ENCODE peak calls at places on chromosomes 3 and 15, in five cellular contexts. C is cardiac fibroblast; F is breast epithelium; I is ELR; G is activated CD8-positive, alpha-beta memory T cell treated with anti-CD3 and anti-CD28 coated beads for 1 hour. K is an unnamed sample.

GRCh38 chr3:134197681-134198261 is 52.9 kb downstream of the RYK start:
- DNase-seq in I (peak), F (no peak), G (no peak), C (peak), K (no peak)

GRCh38 chr3:52341123-52341522 is 25.0 kb downstream of the DNAH1 start:
- DNase-seq in F (no peak), I (no peak), G (no peak), C (no peak), K (no peak)

GRCh38 chr3:183377307-183377959 is 51.0 kb downstream of the MCF2L2 start:
- DNase-seq in C (peak), I (peak), G (no peak), F (no peak), K (no peak)

GRCh38 chr15:84606653-84607120 is 5.9 kb downstream of the ZSCAN2 start:
- DNase-seq in F (no peak), G (no peak), C (no peak), I (no peak), K (no peak)

GRCh38 chr3:129348734-129349133 is 70.1 kb downstream of the HMCES start:
- DNase-seq in G (no peak), C (no peak), I (no peak), F (no peak), K (no peak)

GRCh38 chr15:66006986-66007385 is 137.7 kb downstream of the RAB11A start:
- DNase-seq in C (peak), I (peak), F (no peak), G (no peak), K (no peak)

GRCh38 chr3:194136519-194137313 is 768 bp downstream of the HES1 start:
- DNase-seq in G (no peak), C (peak), I (peak), F (no peak), K (no peak)

GRCh38 chr3:165513715-165514711 is 317.8 kb upstream of the SLITRK3 start:
- DNase-seq in G (no peak), C (no peak), F (no peak), I (no peak), K (no peak)

GRCh38 chr3:30612422-30613134 is 6.2 kb downstream of the TGFBR2 start:
- DNase-seq in G (no peak), C (no peak), F (no peak), I (no peak), K (no peak)

GRCh38 chr15:55796321-55796965 is 53.5 kb upstream of the PRTG start:
- DNase-seq in F (no peak), I (peak), C (peak), G (no peak), K (no peak)

GRCh38 chr3:126924458-126924857 is 58.5 kb upstream of the PLXNA1 start:
- DNase-seq in F (no peak), G (no peak), I (no peak), C (no peak), K (no peak)

GRCh38 chr3:12300137-12300536 is 11.3 kb downstream of the PPARG start:
- DNase-seq in G (no peak), I (peak), C (peak), F (no peak), K (no peak)

GRCh38 chr15:45855907-45856579 is 221.2 kb downstream of the SQOR start:
- DNase-seq in G (no peak), F (no peak), I (peak), C (peak), K (no peak)

K was measured in iPS DF 6.9.